ENCODE peak calls at places on chromosomes 5 and 9, in four cellular contexts. P is neural crest cell, U is MM.1S, O is PC-3. T is an unnamed sample.

GRCh38 chr5:73274870-73275756 is 102.1 kb downstream of the TMEM174 start:
- DNase-seq in U (no peak), P (no peak), O (no peak), T (no peak)

GRCh38 chr9:136535070-136535469 is 10.8 kb downstream of the NOTCH1 start:
- DNase-seq in P (no peak), U (no peak), O (no peak), T (no peak)

GRCh38 chr9:95004452-95005275 is 278.2 kb downstream of the AOPEP start:
- DNase-seq in O (peak), P (no peak), U (peak), T (no peak)

GRCh38 chr5:60447488-60447920 is 252.5 kb downstream of the DEPDC1B start:
- DNase-seq in U (no peak), O (no peak), P (no peak), T (no peak)

GRCh38 chr5:116442095-116442534 is 132.5 kb downstream of the SEMA6A start:
- DNase-seq in U (no peak), P (no peak), O (peak), T (no peak)

GRCh38 chr9:137836151-137836830 is 41.3 kb upstream of the CACNA1B start:
- DNase-seq in O (no peak), U (no peak), P (no peak), T (no peak)

GRCh38 chr9:123724211-123724831 is 205.6 kb downstream of the DENND1A start:
- DNase-seq in O (no peak), P (no peak), U (peak), T (no peak)

GRCh38 chr9:92292338-92293074 is 991 bp downstream of the IARS1 start:
- DNase-seq in O (peak), U (no peak), P (no peak), T (no peak)

GRCh38 chr5:105430516-105430915 is 1867.9 kb upstream of the NUDT12 start:
- DNase-seq in P (no peak), O (no peak), U (no peak), T (no peak)

GRCh38 chr9:2340046-2340760 is 281.4 kb upstream of the VLDLR start:
- DNase-seq in U (no peak), O (no peak), P (no peak), T (no peak)

GRCh38 chr5:168482361-168482760 is 3.9 kb upstream of the RARS1 start:
- DNase-seq in P (no peak), U (peak), O (no peak), T (no peak)

GRCh38 chr5:157172408-157172807 is 6.3 kb upstream of the GARIN3 start:
- DNase-seq in O (no peak), U (peak), P (no peak), T (no peak)

GRCh38 chr5:170278611-170279500 is 18.7 kb downstream of the LCP2 start:
- DNase-seq in U (peak), P (no peak), O (no peak), T (no peak)

GRCh38 chr9:76732341-76732958 is 31.8 kb upstream of the PCA3 start:
- DNase-seq in O (no peak), P (no peak), U (no peak), T (no peak)

GRCh38 chr9:137534256-137535119 is 15.7 kb downstream of the PNPLA7 start:
- DNase-seq in P (no peak), U (peak), O (peak), T (no peak)

GRCh38 chr5:141525659-141526058 is 36.8 kb downstream of the PCDHGC5 start:
- DNase-seq in O (no peak), P (no peak), U (no peak), T (no peak)

GRCh38 chr5:115873392-115873791 is 31.7 kb downstream of the AP3S1 start:
- DNase-seq in O (peak), P (no peak), U (no peak), T (no peak)

GRCh38 chr5:108561416-108562204 is 179.7 kb upstream of the FBXL17 start:
- DNase-seq in O (no peak), P (no peak), U (no peak), T (no peak)

GRCh38 chr5:179766726-179767455 is 26.9 kb upstream of the LTC4S start:
- DNase-seq in U (no peak), P (no peak), O (no peak), T (no peak)

GRCh38 chr5:179769276-179769675 is 24.5 kb upstream of the LTC4S start:
- DNase-seq in U (no peak), P (no peak), O (no peak), T (no peak)

GRCh38 chr5:179766021-179766725 is 27.6 kb upstream of the LTC4S start:
- DNase-seq in U (no peak), P (no peak), O (no peak), T (no peak)

GRCh38 chr5:179769796-179770195 is 24.0 kb upstream of the LTC4S start:
- DNase-seq in O (no peak), U (no peak), P (no peak), T (no peak)

GRCh38 chr5:179768326-179769085 is 25.3 kb upstream of the LTC4S start:
- DNase-seq in O (no peak), P (no peak), U (no peak), T (no peak)
- TF ChIP-seq CTCF in O (peak), P (no peak), U (no peak), T (no peak)

GRCh38 chr5:1974081-1974480 is 91.4 kb upstream of the IRX4 start:
- DNase-seq in O (no peak), P (no peak), U (no peak), T (no peak)

GRCh38 chr5:1975406-1975715 is 92.6 kb upstream of the IRX4 start:
- DNase-seq in U (no peak), O (no peak), P (no peak), T (no peak)

GRCh38 chr5:1974501-1975405 is 92.0 kb upstream of the IRX4 start:
- DNase-seq in O (no peak), P (no peak), U (no peak), T (no peak)

GRCh38 chr5:1973391-1974013 is 90.8 kb upstream of the IRX4 start:
- DNase-seq in U (no peak), O (no peak), P (no peak), T (no peak)

GRCh38 chr5:1975898-1976765 is 93.4 kb upstream of the IRX4 start:
- DNase-seq in O (peak), P (no peak), U (no peak), T (no peak)
- TF ChIP-seq CTCF in O (peak), P (no peak), U (no peak), T (no peak)

DNA sequence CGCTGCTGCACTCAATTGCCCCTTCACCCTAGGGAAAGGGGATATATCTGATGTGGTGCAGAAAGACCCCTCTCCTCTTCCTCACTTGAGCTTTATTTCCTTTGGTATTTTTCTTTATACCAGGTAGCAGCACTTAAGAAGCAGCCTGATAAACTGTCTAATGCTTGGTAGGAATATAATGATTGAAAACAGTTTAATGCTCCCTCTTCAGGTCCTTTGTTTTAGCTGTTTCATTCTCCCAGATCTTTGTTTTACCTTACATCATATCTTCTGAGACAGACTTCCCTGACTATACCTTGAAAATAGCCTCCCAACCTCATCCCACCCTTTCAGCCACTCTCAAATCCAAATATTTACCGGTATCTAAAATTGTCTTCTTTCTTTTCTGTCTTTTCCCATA is 87.9 kb downstream of the NUDT12 start:
- DNase-seq in O (peak), U (no peak), P (no peak), T (no peak)
- TF ChIP-seq CTCF in O (peak), U (no peak), P (no peak), T (no peak)

DNA sequence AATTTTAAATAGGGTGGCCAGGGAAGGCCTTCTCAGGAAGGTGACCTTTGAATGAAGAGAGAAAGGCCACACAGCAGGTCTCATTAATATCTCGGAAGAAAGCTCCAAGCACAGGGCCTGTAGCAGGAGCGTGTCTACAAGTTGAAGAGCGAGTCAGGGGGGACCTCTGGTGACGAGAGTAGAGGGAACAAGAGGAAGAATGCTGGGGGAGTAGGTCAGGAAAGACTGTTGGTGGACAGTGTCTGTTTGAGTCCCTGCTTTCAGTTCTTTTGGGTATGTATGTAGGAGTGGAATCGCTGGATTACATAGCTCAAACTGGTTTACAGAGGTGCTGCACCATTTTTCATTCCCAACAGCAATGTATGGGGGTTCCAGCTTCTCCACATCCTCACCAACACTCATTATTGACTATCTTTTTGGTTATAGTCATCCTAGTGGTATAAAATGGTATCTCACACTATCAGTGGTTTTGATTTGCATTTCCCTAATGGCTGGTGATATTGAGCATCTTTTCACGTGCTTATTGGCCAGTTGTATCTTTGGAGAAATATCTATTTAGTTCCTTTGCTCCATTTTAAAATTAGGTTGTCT is 55.8 kb downstream of the NUP214 start:
- DNase-seq in O (peak), U (no peak), P (no peak), T (no peak)
- TF ChIP-seq CTCF in O (peak), U (peak), P (peak), T (peak)

GRCh38 chr9:89353989-89354388 is 35.7 kb downstream of the SECISBP2 start:
- DNase-seq in O (peak), P (no peak), U (no peak), T (no peak)
- TF ChIP-seq CTCF in O (no peak), P (no peak), U (no peak), T (no peak)

DNA sequence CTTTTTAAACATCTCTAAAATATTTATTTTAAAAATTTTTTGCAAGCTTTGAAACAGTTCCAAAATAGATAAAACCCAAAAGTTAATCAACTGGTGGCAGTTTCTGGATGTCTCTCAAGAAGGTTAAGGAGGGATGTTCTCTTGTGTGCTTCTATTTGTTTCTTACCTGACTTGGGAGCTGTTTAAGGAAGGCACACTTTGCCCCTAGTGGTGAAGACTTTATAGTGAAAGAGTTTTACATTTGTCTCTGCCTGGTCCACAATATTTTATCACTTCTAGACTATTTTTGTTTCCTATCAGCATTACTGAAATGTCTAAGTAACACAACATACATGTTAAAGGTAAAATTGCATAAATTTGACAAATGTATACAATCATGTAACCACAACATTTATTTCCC is 552.8 kb downstream of the SEMA5A start:
- DNase-seq in O (peak), U (no peak), P (no peak), T (no peak)
- TF ChIP-seq CTCF in O (peak), U (peak), P (peak), T (peak)

GRCh38 chr9:88272986-88273385 is 115.3 kb upstream of the SPIN1 start:
- DNase-seq in P (no peak), U (no peak), O (no peak), T (no peak)
- TF ChIP-seq CTCF in P (no peak), U (no peak), O (no peak), T (no peak)

DNA sequence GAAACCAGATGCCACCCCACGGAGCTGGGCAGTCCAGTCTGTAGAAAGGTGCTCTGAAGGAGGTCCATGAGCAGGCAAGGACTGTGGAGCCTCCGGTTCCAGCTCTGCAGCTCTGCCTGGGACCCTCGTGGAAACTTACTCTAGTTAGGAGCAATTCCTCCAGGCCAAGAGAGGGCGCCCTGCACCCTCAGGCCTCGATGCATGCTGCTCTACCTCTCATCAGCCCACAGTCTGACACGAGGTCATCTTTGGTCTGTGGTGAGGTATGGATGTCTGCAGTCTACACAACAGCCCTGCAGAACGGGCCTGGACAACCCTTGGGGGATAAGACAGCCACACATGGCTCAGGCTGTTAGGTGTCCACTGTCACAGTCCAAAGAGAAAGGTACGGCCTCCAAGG is 50.6 kb upstream of the UBTD2 start:
- DNase-seq in O (peak), U (no peak), P (no peak), T (no peak)
- TF ChIP-seq CTCF in O (peak), U (peak), P (no peak), T (no peak)

GRCh38 chr5:126846344-126846743 is 69.4 kb downstream of the LMNB1 start:
- DNase-seq in P (no peak), O (no peak), U (no peak), T (no peak)
- TF ChIP-seq CTCF in P (no peak), O (no peak), U (no peak), T (no peak)

GRCh38 chr5:88732181-88732633 is 150.8 kb downstream of the MEF2C start:
- DNase-seq in U (peak), O (no peak), P (no peak), T (peak)
- TF ChIP-seq CTCF in U (no peak), O (no peak), P (no peak), T (no peak)